ENCODE peak calls at places on chromosomes 5 and 9, in five cellular contexts. A is NCI-H524, G is psoas muscle, D is left cardiac atrium, P is T-helper 9 cell. S is an unnamed sample.

GRCh38 chr5:158284242-158284641 is 425.3 kb upstream of the CLINT1 start:
- DNase-seq in P (no peak), G (no peak), A (no peak), D (no peak), S (no peak)

GRCh38 chr5:179833709-179834070 is 13.0 kb downstream of the SQSTM1 start:
- DNase-seq in D (no peak), P (no peak), G (no peak), A (no peak), S (no peak)

GRCh38 chr5:151721812-151722391 is 35.2 kb upstream of the SPARC start:
- DNase-seq in P (no peak), A (no peak), D (no peak), G (no peak), S (no peak)

GRCh38 chr9:105063665-105064247 is 135.8 kb upstream of the ABCA1 start:
- DNase-seq in G (no peak), A (no peak), P (no peak), D (no peak), S (no peak)

GRCh38 chr5:3187846-3188425 is 407.7 kb upstream of the IRX1 start:
- DNase-seq in P (no peak), G (no peak), A (peak; percentile 66), D (no peak), S (no peak)

GRCh38 chr9:115978739-115979138 is 174.9 kb upstream of the PAPPA start:
- DNase-seq in D (no peak), G (no peak), A (no peak), P (no peak), S (no peak)

GRCh38 chr9:133763272-133764183 is 25.4 kb upstream of the SARDH start:
- DNase-seq in P (no peak), G (peak; percentile 4), D (no peak), A (no peak), S (peak; percentile 28)

GRCh38 chr9:132077881-132078280 is 1.8 kb downstream of the MED27 start:
- DNase-seq in D (no peak), P (no peak), G (no peak), A (no peak), S (no peak)

GRCh38 chr9:109699019-109699418 is 81.0 kb upstream of the PALM2AKAP2 start:
- DNase-seq in A (no peak), P (no peak), D (no peak), G (no peak), S (no peak)

GRCh38 chr5:52771343-52772039 is 16.2 kb upstream of the ITGA1 start:
- DNase-seq in G (no peak), P (no peak), D (no peak), A (no peak), S (no peak)

GRCh38 chr9:124812401-124813016 is 35.6 kb downstream of the OLFML2A start:
- DNase-seq in P (no peak), A (no peak), D (peak; percentile 70), G (peak; percentile 78), S (no peak)

GRCh38 chr5:150377964-150378694 is 20.6 kb downstream of the TCOF1 start:
- DNase-seq in D (no peak), P (no peak), G (no peak), A (no peak), S (no peak)

GRCh38 chr5:27308151-27308550 is 269.8 kb upstream of the CDH9 start:
- DNase-seq in G (no peak), D (no peak), P (no peak), A (no peak), S (no peak)

GRCh38 chr5:123937230-123937629 is 425.3 kb downstream of the CSNK1G3 start:
- DNase-seq in D (no peak), P (no peak), A (peak; percentile 57), G (no peak), S (no peak)

GRCh38 chr5:116525680-116526079 is 48.9 kb downstream of the SEMA6A start:
- DNase-seq in G (no peak), P (no peak), A (no peak), D (no peak), S (no peak)

GRCh38 chr5:37722236-37723146 is 117.3 kb downstream of the GDNF start:
- DNase-seq in G (no peak), P (no peak), A (peak; percentile 90), D (no peak), S (no peak)

GRCh38 chr5:115258001-115258400 is 4.7 kb downstream of the PGGT1B start:
- DNase-seq in P (no peak), G (no peak), D (no peak), A (no peak), S (no peak)

GRCh38 chr5:55096860-55097259 is 5.6 kb upstream of the GZMA start:
- DNase-seq in A (no peak), P (no peak), D (no peak), G (no peak), S (no peak)

GRCh38 chr9:135463140-135463539 is 16.4 kb upstream of the PPP1R26 start:
- DNase-seq in P (no peak), A (peak; percentile 21), D (no peak), G (no peak), S (no peak)

GRCh38 chr9:35820076-35820475 is 5.2 kb upstream of the HINT2 start:
- DNase-seq in D (no peak), A (no peak), G (no peak), P (no peak), S (no peak)

GRCh38 chr9:15426019-15426418 is 3.3 kb downstream of the SNAPC3 start:
- DNase-seq in P (no peak), A (no peak), G (no peak), D (no peak), S (no peak)

GRCh38 chr5:131640043-131640856 is 5.2 kb upstream of the RAPGEF6 start:
- DNase-seq in P (no peak), G (no peak), A (peak; percentile 20), D (no peak), S (no peak)

GRCh38 chr5:68730220-68731010 is 363.4 kb upstream of the SLC30A5 start:
- DNase-seq in D (peak; percentile 36), G (no peak), P (no peak), A (no peak), S (no peak)

GRCh38 chr5:133423031-133423617 is 189.2 kb downstream of the FSTL4 start:
- DNase-seq in G (no peak), A (no peak), D (no peak), P (no peak), S (no peak)

GRCh38 chr5:39716532-39716971 is 291.8 kb upstream of the DAB2 start:
- DNase-seq in A (peak; percentile 50), G (no peak), P (no peak), D (no peak), S (no peak)

GRCh38 chr5:54243483-54244080 is 66.8 kb downstream of the ARL15 start:
- DNase-seq in A (peak; percentile 12), P (peak; percentile 8), G (no peak), D (no peak), S (no peak)

GRCh38 chr5:10456583-10457562 is 15.2 kb downstream of the ROPN1L start:
- DNase-seq in D (no peak), P (no peak), A (peak; percentile 30), G (peak; percentile 30), S (no peak)

GRCh38 chr9:77806697-77807096 is 158.6 kb upstream of the GNA14 start:
- DNase-seq in A (no peak), D (no peak), G (no peak), P (no peak), S (no peak)

GRCh38 chr5:81316581-81316980 is 15.2 kb downstream of the ZCCHC9 start:
- DNase-seq in D (no peak), P (no peak), A (no peak), G (no peak), S (no peak)

GRCh38 chr9:137429974-137430722 is 7.0 kb downstream of the NOXA1 start:
- DNase-seq in P (no peak), D (peak; percentile 19), G (peak; percentile 11), A (no peak), S (peak; percentile 41)

GRCh38 chr5:15791859-15792258 is 291.9 kb downstream of the FBXL7 start:
- DNase-seq in A (no peak), G (no peak), P (no peak), D (no peak), S (no peak)

GRCh38 chr9:126853667-126854066 is 6.8 kb upstream of the ZBTB34 start:
- DNase-seq in P (no peak), A (no peak), D (no peak), G (no peak), S (no peak)